ENCODE peak calls at places on chromosome 3, in four cellular contexts. One of them, this sample, is unnamed.

GRCh38 chr3:127368186-127369032 is 80.6 kb upstream of the PRR20G start:
- DNase-seq in A673: no peak
- DNase-seq in ovary: no peak
- DNase-seq in activated B cell treated with CpG ODN at 0.5 μM for 24 hours: no peak
- DNase-seq in this sample: no peak

GRCh38 chr3:98551754-98552153 is 20.0 kb downstream of the GPR15 start:
- DNase-seq in A673: no peak
- DNase-seq in ovary: no peak
- DNase-seq in activated B cell treated with CpG ODN at 0.5 μM for 24 hours: no peak
- DNase-seq in this sample: no peak

GRCh38 chr3:144429719-144430121 is 458.1 kb downstream of the DIPK2A start:
- DNase-seq in A673: peak; percentile 43
- DNase-seq in ovary: no peak
- DNase-seq in activated B cell treated with CpG ODN at 0.5 μM for 24 hours: no peak
- DNase-seq in this sample: no peak

GRCh38 chr3:155712008-155712407 is 32.9 kb downstream of the PLCH1 start:
- DNase-seq in A673: no peak
- DNase-seq in ovary: no peak
- DNase-seq in activated B cell treated with CpG ODN at 0.5 μM for 24 hours: no peak
- DNase-seq in this sample: no peak

GRCh38 chr3:54518011-54518675 is 395.8 kb downstream of the CACNA2D3 start:
- DNase-seq in A673: no peak
- DNase-seq in ovary: no peak
- DNase-seq in activated B cell treated with CpG ODN at 0.5 μM for 24 hours: no peak
- DNase-seq in this sample: no peak

GRCh38 chr3:147419731-147420360 is 10.7 kb downstream of the ZIC1 start:
- DNase-seq in A673: no peak
- DNase-seq in ovary: no peak
- DNase-seq in activated B cell treated with CpG ODN at 0.5 μM for 24 hours: no peak
- DNase-seq in this sample: no peak

GRCh38 chr3:46297658-46298423 is 55.6 kb downstream of the CCR3 start:
- DNase-seq in A673: no peak
- DNase-seq in ovary: no peak
- DNase-seq in activated B cell treated with CpG ODN at 0.5 μM for 24 hours: no peak
- DNase-seq in this sample: no peak

GRCh38 chr3:4529901-4530588 is 36.9 kb downstream of the ITPR1 start:
- DNase-seq in A673: no peak
- DNase-seq in ovary: no peak
- DNase-seq in activated B cell treated with CpG ODN at 0.5 μM for 24 hours: no peak
- DNase-seq in this sample: no peak

GRCh38 chr3:13301295-13301987 is 118.7 kb downstream of the NUP210 start:
- DNase-seq in A673: peak; percentile 63
- DNase-seq in ovary: no peak
- DNase-seq in activated B cell treated with CpG ODN at 0.5 μM for 24 hours: no peak
- DNase-seq in this sample: no peak

GRCh38 chr3:117122609-117123008 is 413.0 kb downstream of the TUSC7 start:
- DNase-seq in A673: no peak
- DNase-seq in ovary: no peak
- DNase-seq in activated B cell treated with CpG ODN at 0.5 μM for 24 hours: no peak
- DNase-seq in this sample: no peak

GRCh38 chr3:124926426-124927116 is 8.0 kb downstream of the MUC13 start:
- DNase-seq in A673: no peak
- DNase-seq in ovary: no peak
- DNase-seq in activated B cell treated with CpG ODN at 0.5 μM for 24 hours: no peak
- DNase-seq in this sample: no peak

GRCh38 chr3:151159806-151160205 is 43.2 kb downstream of the GPR171 start:
- DNase-seq in A673: no peak
- DNase-seq in ovary: no peak
- DNase-seq in activated B cell treated with CpG ODN at 0.5 μM for 24 hours: no peak
- DNase-seq in this sample: no peak

GRCh38 chr3:105580551-105580950 is 213.8 kb downstream of the ALCAM start:
- DNase-seq in A673: no peak
- DNase-seq in ovary: no peak
- DNase-seq in activated B cell treated with CpG ODN at 0.5 μM for 24 hours: no peak
- DNase-seq in this sample: no peak

GRCh38 chr3:12479919-12480425 is 4.3 kb upstream of the TSEN2 start:
- DNase-seq in A673: peak; percentile 64
- DNase-seq in ovary: no peak
- DNase-seq in activated B cell treated with CpG ODN at 0.5 μM for 24 hours: no peak
- DNase-seq in this sample: no peak

GRCh38 chr3:196181127-196181546 is 30.1 kb downstream of the ZDHHC19 start:
- DNase-seq in A673: no peak
- DNase-seq in ovary: no peak
- DNase-seq in activated B cell treated with CpG ODN at 0.5 μM for 24 hours: no peak
- DNase-seq in this sample: no peak

GRCh38 chr3:37028329-37028728 is 35.0 kb downstream of the MLH1 start:
- DNase-seq in A673: peak; percentile 10
- DNase-seq in ovary: peak; percentile 47
- DNase-seq in activated B cell treated with CpG ODN at 0.5 μM for 24 hours: no peak
- DNase-seq in this sample: no peak

GRCh38 chr3:137105277-137105977 is 147.6 kb downstream of the IL20RB start:
- DNase-seq in A673: peak; percentile 77
- DNase-seq in ovary: no peak
- DNase-seq in activated B cell treated with CpG ODN at 0.5 μM for 24 hours: no peak
- DNase-seq in this sample: no peak

GRCh38 chr3:167952969-167953368 is 142.8 kb downstream of the GOLIM4 start:
- DNase-seq in A673: no peak
- DNase-seq in ovary: no peak
- DNase-seq in activated B cell treated with CpG ODN at 0.5 μM for 24 hours: no peak
- DNase-seq in this sample: no peak

GRCh38 chr3:53109190-53109589 is 21.0 kb downstream of the RFT1 start:
- DNase-seq in A673: no peak
- DNase-seq in ovary: no peak
- DNase-seq in activated B cell treated with CpG ODN at 0.5 μM for 24 hours: no peak
- DNase-seq in this sample: no peak

GRCh38 chr3:127336086-127336485 is 48.2 kb upstream of the PRR20G start:
- DNase-seq in A673: no peak
- DNase-seq in ovary: no peak
- DNase-seq in activated B cell treated with CpG ODN at 0.5 μM for 24 hours: no peak
- DNase-seq in this sample: no peak

GRCh38 chr3:21273256-21273999 is 477.6 kb downstream of the ZNF385D start:
- DNase-seq in A673: no peak
- DNase-seq in ovary: no peak
- DNase-seq in activated B cell treated with CpG ODN at 0.5 μM for 24 hours: no peak
- DNase-seq in this sample: no peak

GRCh38 chr3:50805321-50805720 is 130.6 kb downstream of the DOCK3 start:
- DNase-seq in A673: no peak
- DNase-seq in ovary: no peak
- DNase-seq in activated B cell treated with CpG ODN at 0.5 μM for 24 hours: no peak
- DNase-seq in this sample: no peak

GRCh38 chr3:112785321-112786001 is 61.2 kb downstream of the CD200R1L start:
- DNase-seq in A673: no peak
- DNase-seq in ovary: no peak
- DNase-seq in activated B cell treated with CpG ODN at 0.5 μM for 24 hours: no peak
- DNase-seq in this sample: no peak

GRCh38 chr3:77799280-77799679 is 759.4 kb downstream of the ROBO2 start:
- DNase-seq in A673: no peak
- DNase-seq in ovary: no peak
- DNase-seq in activated B cell treated with CpG ODN at 0.5 μM for 24 hours: no peak
- DNase-seq in this sample: no peak

GRCh38 chr3:176514297-176514696 is 683.0 kb downstream of the TBL1XR1 start:
- DNase-seq in A673: peak; percentile 68
- DNase-seq in ovary: no peak
- DNase-seq in activated B cell treated with CpG ODN at 0.5 μM for 24 hours: no peak
- DNase-seq in this sample: no peak

GRCh38 chr3:133670525-133670995 is 8.8 kb upstream of the TOPBP1 start:
- DNase-seq in A673: no peak
- DNase-seq in ovary: no peak
- DNase-seq in activated B cell treated with CpG ODN at 0.5 μM for 24 hours: no peak
- DNase-seq in this sample: no peak

GRCh38 chr3:195385526-195385925 is 57.3 kb downstream of the ACAP2 start:
- DNase-seq in A673: peak; percentile 23
- DNase-seq in ovary: no peak
- DNase-seq in activated B cell treated with CpG ODN at 0.5 μM for 24 hours: no peak
- DNase-seq in this sample: no peak

GRCh38 chr3:15065550-15066007 is 464 bp upstream of the MRPS25 start:
- DNase-seq in A673: no peak
- DNase-seq in ovary: no peak
- DNase-seq in activated B cell treated with CpG ODN at 0.5 μM for 24 hours: no peak
- DNase-seq in this sample: no peak

GRCh38 chr3:52471371-52472238 is 16.2 kb downstream of the NISCH start:
- DNase-seq in A673: no peak
- DNase-seq in ovary: peak; percentile 60
- DNase-seq in activated B cell treated with CpG ODN at 0.5 μM for 24 hours: peak; percentile 35
- DNase-seq in this sample: no peak

DNA sequence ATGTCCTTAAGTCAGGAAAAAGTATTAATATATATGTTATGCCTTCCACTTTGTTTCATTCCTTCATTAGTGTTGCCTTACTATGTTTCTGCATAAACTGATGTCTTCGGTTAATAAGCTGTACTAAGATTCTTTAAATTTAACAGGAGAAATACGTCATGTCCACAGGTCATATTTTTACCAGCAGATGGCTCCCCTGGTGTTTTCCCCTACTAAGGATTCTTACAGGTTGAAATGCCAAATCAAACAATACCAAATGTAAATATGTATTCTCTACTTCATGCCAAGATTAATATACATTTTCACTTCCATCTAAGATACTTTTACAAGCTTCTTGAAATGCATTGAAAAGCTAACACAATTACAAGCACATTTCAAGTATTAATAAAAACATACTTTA is 1602.1 kb downstream of the SI start:
- DNase-seq in A673: peak; percentile 82
- DNase-seq in ovary: no peak
- DNase-seq in activated B cell treated with CpG ODN at 0.5 μM for 24 hours: no peak
- DNase-seq in this sample: no peak
- TF ChIP-seq CTCF in A673: peak; percentile 65
- TF ChIP-seq CTCF in ovary: no peak
- TF ChIP-seq CTCF in activated B cell treated with CpG ODN at 0.5 μM for 24 hours: no peak
- TF ChIP-seq CTCF in this sample: no peak

GRCh38 chr3:139343895-139344856 is at the start of gene MRPS22:
- DNase-seq in A673: peak; percentile 93
- DNase-seq in ovary: peak; percentile 76
- DNase-seq in activated B cell treated with CpG ODN at 0.5 μM for 24 hours: peak; percentile 64
- DNase-seq in this sample: peak; percentile 70
- TF ChIP-seq CTCF in A673: no peak
- TF ChIP-seq CTCF in ovary: no peak
- TF ChIP-seq CTCF in activated B cell treated with CpG ODN at 0.5 μM for 24 hours: no peak
- TF ChIP-seq CTCF in this sample: no peak

DNA sequence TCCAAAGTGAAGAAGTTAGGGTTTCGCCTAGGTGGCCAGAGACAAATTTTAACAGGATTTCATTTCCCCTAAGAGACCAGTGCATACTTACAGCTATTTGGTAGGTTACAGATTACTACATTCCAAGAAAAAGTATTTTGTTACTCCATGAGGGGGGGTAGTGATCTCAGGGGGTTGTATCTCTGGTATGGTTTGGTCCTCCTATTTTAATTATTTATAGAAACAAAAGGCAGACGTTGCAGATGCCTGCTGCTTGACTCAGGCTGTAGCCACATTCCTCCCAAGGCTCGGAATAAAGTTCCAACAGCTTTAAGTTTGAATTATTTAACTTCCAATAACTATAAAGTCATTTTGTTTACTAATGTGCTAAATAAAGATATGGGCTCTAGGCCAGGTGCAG is 1.3 kb upstream of the TRIM59 start:
- DNase-seq in A673: no peak
- DNase-seq in ovary: no peak
- DNase-seq in activated B cell treated with CpG ODN at 0.5 μM for 24 hours: no peak
- DNase-seq in this sample: no peak
- TF ChIP-seq CTCF in A673: no peak
- TF ChIP-seq CTCF in ovary: no peak
- TF ChIP-seq CTCF in activated B cell treated with CpG ODN at 0.5 μM for 24 hours: no peak
- TF ChIP-seq CTCF in this sample: no peak

GRCh38 chr3:186118692-186119091 is 9.8 kb upstream of the ETV5 start:
- DNase-seq in A673: no peak
- DNase-seq in ovary: no peak
- DNase-seq in activated B cell treated with CpG ODN at 0.5 μM for 24 hours: no peak
- DNase-seq in this sample: no peak
- TF ChIP-seq CTCF in A673: no peak
- TF ChIP-seq CTCF in ovary: no peak
- TF ChIP-seq CTCF in activated B cell treated with CpG ODN at 0.5 μM for 24 hours: no peak
- TF ChIP-seq CTCF in this sample: no peak

GRCh38 chr3:48123346-48123745 is 64.9 kb downstream of the CDC25A start:
- DNase-seq in A673: no peak
- DNase-seq in ovary: no peak
- DNase-seq in activated B cell treated with CpG ODN at 0.5 μM for 24 hours: no peak
- DNase-seq in this sample: no peak

GRCh38 chr3:48125026-48125704 is 63.1 kb downstream of the CDC25A start:
- DNase-seq in A673: no peak
- DNase-seq in ovary: peak; percentile 60
- DNase-seq in activated B cell treated with CpG ODN at 0.5 μM for 24 hours: no peak
- DNase-seq in this sample: no peak

GRCh38 chr3:48120223-48120622 is 68.0 kb downstream of the CDC25A start:
- DNase-seq in A673: no peak
- DNase-seq in ovary: no peak
- DNase-seq in activated B cell treated with CpG ODN at 0.5 μM for 24 hours: no peak
- DNase-seq in this sample: no peak

GRCh38 chr3:48119495-48120193 is 68.6 kb downstream of the CDC25A start:
- DNase-seq in A673: no peak
- DNase-seq in ovary: peak; percentile 86
- DNase-seq in activated B cell treated with CpG ODN at 0.5 μM for 24 hours: no peak
- DNase-seq in this sample: no peak

DNA sequence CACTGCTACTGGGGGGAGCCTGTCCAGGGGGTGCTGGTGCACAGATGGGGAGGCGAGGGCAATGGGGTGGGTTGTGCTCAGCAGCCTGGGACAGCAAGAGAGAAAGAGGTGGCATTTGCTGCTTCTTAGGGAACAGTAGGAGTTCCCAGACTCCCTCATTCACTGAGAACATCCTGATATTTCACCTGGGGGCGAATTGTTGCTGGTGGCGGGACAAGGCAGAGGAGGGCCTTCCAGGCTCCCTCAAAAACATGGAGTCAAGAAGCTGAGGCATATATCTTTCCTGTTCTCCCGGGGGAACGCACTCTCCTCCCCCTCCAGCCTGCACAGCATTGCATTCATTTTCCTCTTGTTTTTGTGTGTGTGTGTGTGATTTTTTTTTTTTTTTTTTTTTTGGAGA is 65.7 kb downstream of the CDC25A start:
- DNase-seq in A673: no peak
- DNase-seq in ovary: no peak
- DNase-seq in activated B cell treated with CpG ODN at 0.5 μM for 24 hours: no peak
- DNase-seq in this sample: no peak
- TF ChIP-seq CTCF in A673: no peak
- TF ChIP-seq CTCF in ovary: no peak
- TF ChIP-seq CTCF in activated B cell treated with CpG ODN at 0.5 μM for 24 hours: no peak
- TF ChIP-seq CTCF in this sample: no peak

This sample was measured in natural killer cell.